ENCODE peak calls at places on chromosomes 12 and 14, in five cellular contexts. X is hepatocyte, L is lower lobe of right lung, E is left lung, Z is tibial nerve. Y is an unnamed sample.
A peak's percentile ranks its signal among the peaks of the same experiment; 100 is the strongest.

GRCh38 chr14:84228702-84229101 is 1301.2 kb upstream of the FLRT2 start:
- DNase-seq in X (no peak), L (no peak), E (no peak), Z (no peak), Y (no peak)

GRCh38 chr14:76050797-76051392 is 65.3 kb downstream of the IFT43 start:
- DNase-seq in X (peak; percentile 79), L (no peak), E (no peak), Z (peak; percentile 82), Y (no peak)

GRCh38 chr12:92503029-92503931 is 199.5 kb upstream of the PLEKHG7 start:
- DNase-seq in X (peak; percentile 34), L (no peak), E (no peak), Z (no peak), Y (no peak)

GRCh38 chr14:36997843-36998242 is 174.6 kb downstream of the SLC25A21 start:
- DNase-seq in X (no peak), L (no peak), E (no peak), Z (no peak), Y (no peak)

GRCh38 chr12:32217354-32218310 is 111.0 kb downstream of the BICD1 start:
- DNase-seq in X (no peak), L (peak; percentile 69), E (no peak), Z (peak; percentile 29), Y (peak; percentile 43)

GRCh38 chr12:90899456-90900182 is 55.4 kb downstream of the CCER1 start:
- DNase-seq in X (no peak), L (no peak), E (no peak), Z (no peak), Y (no peak)

GRCh38 chr14:24261256-24261968 is 1.6 kb downstream of the TGM1 start:
- DNase-seq in X (no peak), L (peak; percentile 39), E (no peak), Z (no peak), Y (no peak)

GRCh38 chr14:45716506-45716905 is 463.5 kb upstream of the MIS18BP1 start:
- DNase-seq in X (peak; percentile 11), L (no peak), E (no peak), Z (no peak), Y (no peak)

GRCh38 chr14:76186318-76187027 is 34.8 kb downstream of the GPATCH2L start:
- DNase-seq in X (peak; percentile 20), L (no peak), E (no peak), Z (no peak), Y (no peak)

GRCh38 chr12:46486588-46486987 is 114.0 kb upstream of the SLC38A2 start:
- DNase-seq in X (no peak), L (no peak), E (no peak), Z (no peak), Y (no peak)

GRCh38 chr14:61832783-61833182 is 70.6 kb downstream of the SNAPC1 start:
- DNase-seq in X (no peak), L (no peak), E (no peak), Z (no peak), Y (no peak)

GRCh38 chr14:22814945-22815713 is at the start of gene SLC7A7:
- DNase-seq in X (peak; percentile 78), L (no peak), E (no peak), Z (no peak), Y (no peak)

GRCh38 chr12:32860182-32860581 is 36.4 kb downstream of the PKP2 start:
- DNase-seq in X (no peak), L (no peak), E (no peak), Z (no peak), Y (no peak)

GRCh38 chr12:88496429-88497190 is 83.7 kb downstream of the KITLG start:
- DNase-seq in X (no peak), L (no peak), E (no peak), Z (no peak), Y (no peak)

GRCh38 chr12:108309674-108310312 is 29.3 kb downstream of the CMKLR1 start:
- DNase-seq in X (no peak), L (no peak), E (no peak), Z (no peak), Y (no peak)

GRCh38 chr14:104514156-104514848 is 65.3 kb upstream of the C14orf180 start:
- DNase-seq in X (no peak), L (no peak), E (no peak), Z (no peak), Y (no peak)

GRCh38 chr14:96151242-96151641 is 53.4 kb upstream of the BDKRB2 start:
- DNase-seq in X (no peak), L (no peak), E (no peak), Z (no peak), Y (no peak)

GRCh38 chr14:23750357-23750756 is 114.2 kb downstream of the DHRS2 start:
- DNase-seq in X (no peak), L (no peak), E (no peak), Z (no peak), Y (no peak)

GRCh38 chr12:58408516-58408915 is 467.1 kb downstream of the ATP23 start:
- DNase-seq in X (no peak), L (no peak), E (no peak), Z (no peak), Y (no peak)

GRCh38 chr12:124819080-124819479 is 44.6 kb downstream of the SCARB1 start:
- DNase-seq in X (no peak), L (no peak), E (peak; percentile 3), Z (no peak), Y (no peak)

GRCh38 chr12:91272456-91273063 is 89.9 kb upstream of the DCN start:
- DNase-seq in X (no peak), L (peak; percentile 53), E (no peak), Z (peak; percentile 91), Y (no peak)

GRCh38 chr12:50110762-50111416 is 1.1 kb upstream of the COX14 start:
- DNase-seq in X (peak; percentile 70), L (peak; percentile 83), E (peak; percentile 82), Z (no peak), Y (peak; percentile 89)

GRCh38 chr14:67446371-67447032 is 34.5 kb upstream of the PLEK2 start:
- DNase-seq in X (peak; percentile 31), L (no peak), E (no peak), Z (no peak), Y (no peak)

GRCh38 chr14:60245316-60246177 is 3.5 kb upstream of the PPM1A start:
- DNase-seq in X (no peak), L (no peak), E (no peak), Z (no peak), Y (no peak)

GRCh38 chr12:57477710-57478681 is 1.7 kb downstream of the ARHGAP9 start:
- DNase-seq in X (no peak), L (no peak), E (no peak), Z (no peak), Y (no peak)

GRCh38 chr12:68406134-68406576 is 74.0 kb upstream of the MDM1 start:
- DNase-seq in X (peak; percentile 59), L (peak; percentile 93), E (peak; percentile 92), Z (peak; percentile 89), Y (peak; percentile 94)

GRCh38 chr14:91892918-91893527 is 25.7 kb upstream of the TC2N start:
- DNase-seq in X (no peak), L (no peak), E (no peak), Z (no peak), Y (no peak)

GRCh38 chr12:49025463-49025862 is 6.9 kb upstream of the PRKAG1 start:
- DNase-seq in X (no peak), L (no peak), E (no peak), Z (no peak), Y (no peak)
- H3K36me3 ChIP-seq in X (no peaks in the 10 kb centered on the region), L (peaks cover 96% of the 10 kb centered on the region), E (peaks cover 5% of the 10 kb centered on the region), Z (peaks cover 100% of the 10 kb centered on the region), Y (peaks cover 76% of the 10 kb centered on the region)

GRCh38 chr12:122868471-122869177 is 27.3 kb downstream of the VPS37B start:
- DNase-seq in X (no peak), L (no peak), E (no peak), Z (no peak), Y (no peak)

GRCh38 chr12:122866379-122866778 is 29.5 kb downstream of the VPS37B start:
- DNase-seq in X (no peak), L (no peak), E (no peak), Z (no peak), Y (peak; percentile 44)

GRCh38 chr12:122869207-122869973 is 26.5 kb downstream of the VPS37B start:
- DNase-seq in X (no peak), L (no peak), E (no peak), Z (no peak), Y (no peak)

GRCh38 chr12:122866950-122867607 is 28.8 kb downstream of the VPS37B start:
- DNase-seq in X (no peak), L (no peak), E (no peak), Z (no peak), Y (peak; percentile 62)

DNA sequence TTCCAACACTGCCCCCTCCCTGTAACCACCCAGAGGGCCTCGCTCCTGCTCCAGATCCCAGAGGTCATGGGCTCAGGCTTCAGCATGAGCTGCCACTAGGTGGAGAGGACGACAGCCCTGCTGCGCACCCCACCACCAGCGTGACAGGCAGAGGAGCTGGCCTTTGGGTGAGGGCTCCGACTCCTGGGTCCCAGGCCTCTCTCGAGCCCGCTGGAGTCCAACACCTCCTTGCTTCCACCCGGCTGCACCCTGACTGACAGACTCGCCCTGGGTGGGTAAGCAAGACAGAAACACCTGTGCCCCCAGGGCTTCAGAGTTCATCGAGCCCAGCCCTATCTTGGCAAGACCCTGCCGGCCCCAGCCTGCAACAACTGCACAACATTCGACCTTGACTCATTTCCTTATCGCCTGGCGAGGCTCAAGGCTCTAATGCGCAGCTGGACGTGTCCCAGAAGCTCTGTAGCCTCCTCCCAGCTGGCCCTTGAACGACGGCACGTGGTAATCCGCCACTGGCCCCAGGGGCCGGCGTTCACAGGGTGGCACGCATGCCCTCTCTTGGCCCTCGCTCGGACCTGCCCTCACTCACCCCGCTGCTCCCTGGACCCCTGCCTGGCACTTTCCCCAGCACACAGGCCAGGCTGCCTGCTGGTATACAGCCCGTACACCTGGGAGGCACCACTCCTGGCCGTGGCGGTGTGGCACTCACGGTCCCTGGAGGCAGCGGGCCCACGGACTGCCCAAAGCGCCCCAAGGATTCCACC is 28.0 kb downstream of the VPS37B start:
- DNase-seq in X (no peak), L (peak; percentile 52), E (no peak), Z (no peak), Y (no peak)
- H3K4me1 ChIP-seq in X (peaks cover 32% of the 10 kb centered on the region), L (peaks cover 66% of the 10 kb centered on the region), E (peaks cover 53% of the 10 kb centered on the region), Z (peaks cover 83% of the 10 kb centered on the region), Y (peaks cover 23% of the 10 kb centered on the region)

GRCh38 chr14:63436286-63437098 is 106.7 kb downstream of the PPP2R5E start:
- DNase-seq in X (no peak), L (no peak), E (no peak), Z (no peak), Y (no peak)
- H3K36me3 ChIP-seq in X (no peaks in the 10 kb centered on the region), L (no peaks in the 10 kb centered on the region), E (no peaks in the 10 kb centered on the region), Z (peaks cover 3% of the 10 kb centered on the region), Y (no peaks in the 10 kb centered on the region)

GRCh38 chr12:6167327-6168280 is 32.6 kb upstream of the CD9 start:
- DNase-seq in X (peak; percentile 83), L (peak; percentile 86), E (peak; percentile 87), Z (peak; percentile 70), Y (peak; percentile 75)

GRCh38 chr12:6166808-6167207 is 33.4 kb upstream of the CD9 start:
- DNase-seq in X (no peak), L (no peak), E (peak; percentile 65), Z (no peak), Y (no peak)

GRCh38 chr12:6163554-6164060 is 36.6 kb upstream of the CD9 start:
- DNase-seq in X (no peak), L (no peak), E (no peak), Z (no peak), Y (no peak)

GRCh38 chr12:6169107-6169440 is 31.1 kb upstream of the CD9 start:
- DNase-seq in X (no peak), L (no peak), E (no peak), Z (no peak), Y (no peak)

DNA sequence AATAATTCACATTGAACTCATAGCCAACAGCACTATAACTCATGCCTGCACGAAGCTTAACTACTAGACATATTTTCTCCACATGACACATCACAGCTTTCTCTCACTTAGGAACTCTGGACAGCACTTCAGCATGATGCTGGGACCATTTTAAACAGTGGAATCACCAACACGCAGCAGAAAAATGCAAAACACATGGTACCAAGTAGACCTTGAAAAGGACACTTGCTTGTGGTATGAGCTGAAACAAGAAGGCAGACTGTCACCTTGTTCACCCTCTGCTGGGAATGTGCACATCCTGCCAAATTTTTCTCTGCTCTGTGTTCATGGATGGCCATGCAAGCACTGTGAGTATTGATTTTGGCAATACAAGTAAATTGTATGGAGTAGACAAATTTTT is 34.8 kb upstream of the CD9 start:
- DNase-seq in X (no peak), L (no peak), E (no peak), Z (no peak), Y (no peak)
- H3K4me1 ChIP-seq in X (peaks cover 4% of the 10 kb centered on the region), L (peaks cover 30% of the 10 kb centered on the region), E (peaks cover 49% of the 10 kb centered on the region), Z (peaks cover 24% of the 10 kb centered on the region), Y (peaks cover 9% of the 10 kb centered on the region)